ENCODE peak calls at places on chromosomes 13 and 19, in five cellular contexts. One of them, this sample, is unnamed.

GRCh38 chr19:47848871-47849473 is 10.1 kb upstream of the TPRX2 start:
- DNase-seq in CD8-positive, alpha-beta T cell: no peak
- DNase-seq in tibial artery: no peak
- DNase-seq in fibroblast of villous mesenchyme: peak; percentile 20
- DNase-seq in HFF-Myc: no peak
- DNase-seq in this sample: no peak

GRCh38 chr19:33225458-33225925 is at the start of gene SLC7A10:
- DNase-seq in CD8-positive, alpha-beta T cell: no peak
- DNase-seq in tibial artery: no peak
- DNase-seq in fibroblast of villous mesenchyme: no peak
- DNase-seq in HFF-Myc: no peak
- DNase-seq in this sample: no peak

GRCh38 chr19:45558399-45558878 is 26.2 kb downstream of the OPA3 start:
- DNase-seq in CD8-positive, alpha-beta T cell: peak; percentile 55
- DNase-seq in tibial artery: no peak
- DNase-seq in fibroblast of villous mesenchyme: peak; percentile 45
- DNase-seq in HFF-Myc: no peak
- DNase-seq in this sample: no peak

GRCh38 chr13:26946675-26947342 is 186.2 kb upstream of the GPR12 start:
- DNase-seq in CD8-positive, alpha-beta T cell: no peak
- DNase-seq in tibial artery: no peak
- DNase-seq in fibroblast of villous mesenchyme: peak; percentile 81
- DNase-seq in HFF-Myc: peak; percentile 14
- DNase-seq in this sample: no peak

GRCh38 chr13:100399455-100399854 is 189.1 kb downstream of the GGACT start:
- DNase-seq in CD8-positive, alpha-beta T cell: no peak
- DNase-seq in tibial artery: no peak
- DNase-seq in fibroblast of villous mesenchyme: no peak
- DNase-seq in HFF-Myc: no peak
- DNase-seq in this sample: no peak

GRCh38 chr13:22061806-22062391 is 391.0 kb downstream of the FGF9 start:
- DNase-seq in CD8-positive, alpha-beta T cell: peak; percentile 14
- DNase-seq in tibial artery: no peak
- DNase-seq in fibroblast of villous mesenchyme: no peak
- DNase-seq in HFF-Myc: no peak
- DNase-seq in this sample: no peak

GRCh38 chr13:61880576-61881283 is 465.1 kb upstream of the PCDH20 start:
- DNase-seq in CD8-positive, alpha-beta T cell: no peak
- DNase-seq in tibial artery: no peak
- DNase-seq in fibroblast of villous mesenchyme: no peak
- DNase-seq in HFF-Myc: no peak
- DNase-seq in this sample: no peak

GRCh38 chr13:23386533-23386932 is 47.0 kb downstream of the SACS start:
- DNase-seq in CD8-positive, alpha-beta T cell: no peak
- DNase-seq in tibial artery: no peak
- DNase-seq in fibroblast of villous mesenchyme: no peak
- DNase-seq in HFF-Myc: no peak
- DNase-seq in this sample: no peak

GRCh38 chr19:39307822-39308530 is 11.8 kb downstream of the IFNL1 start:
- DNase-seq in CD8-positive, alpha-beta T cell: no peak
- DNase-seq in tibial artery: no peak
- DNase-seq in fibroblast of villous mesenchyme: no peak
- DNase-seq in HFF-Myc: no peak
- DNase-seq in this sample: no peak

GRCh38 chr19:5336195-5336965 is 4.2 kb downstream of the PTPRS start:
- DNase-seq in CD8-positive, alpha-beta T cell: no peak
- DNase-seq in tibial artery: no peak
- DNase-seq in fibroblast of villous mesenchyme: no peak
- DNase-seq in HFF-Myc: no peak
- DNase-seq in this sample: no peak

GRCh38 chr13:98746968-98747367 is 5.5 kb downstream of the SLC15A1 start:
- DNase-seq in CD8-positive, alpha-beta T cell: no peak
- DNase-seq in tibial artery: no peak
- DNase-seq in fibroblast of villous mesenchyme: peak; percentile 29
- DNase-seq in HFF-Myc: no peak
- DNase-seq in this sample: no peak

GRCh38 chr19:13652810-13653590 is 111.3 kb upstream of the MRI1 start:
- DNase-seq in CD8-positive, alpha-beta T cell: no peak
- DNase-seq in tibial artery: no peak
- DNase-seq in fibroblast of villous mesenchyme: no peak
- DNase-seq in HFF-Myc: no peak
- DNase-seq in this sample: no peak

GRCh38 chr13:113852536-113853517 is 11.0 kb downstream of the GAS6 start:
- DNase-seq in CD8-positive, alpha-beta T cell: no peak
- DNase-seq in tibial artery: no peak
- DNase-seq in fibroblast of villous mesenchyme: no peak
- DNase-seq in HFF-Myc: no peak
- DNase-seq in this sample: peak; percentile 73

GRCh38 chr19:55344444-55344843 is 4.8 kb downstream of the KMT5C start:
- DNase-seq in CD8-positive, alpha-beta T cell: no peak
- DNase-seq in tibial artery: no peak
- DNase-seq in fibroblast of villous mesenchyme: peak; percentile 44
- DNase-seq in HFF-Myc: no peak
- DNase-seq in this sample: no peak

GRCh38 chr19:39409886-39410619 is 2.4 kb upstream of the PLEKHG2 start:
- DNase-seq in CD8-positive, alpha-beta T cell: peak; percentile 60
- DNase-seq in tibial artery: peak; percentile 84
- DNase-seq in fibroblast of villous mesenchyme: peak; percentile 82
- DNase-seq in HFF-Myc: no peak
- DNase-seq in this sample: peak; percentile 91

DNA sequence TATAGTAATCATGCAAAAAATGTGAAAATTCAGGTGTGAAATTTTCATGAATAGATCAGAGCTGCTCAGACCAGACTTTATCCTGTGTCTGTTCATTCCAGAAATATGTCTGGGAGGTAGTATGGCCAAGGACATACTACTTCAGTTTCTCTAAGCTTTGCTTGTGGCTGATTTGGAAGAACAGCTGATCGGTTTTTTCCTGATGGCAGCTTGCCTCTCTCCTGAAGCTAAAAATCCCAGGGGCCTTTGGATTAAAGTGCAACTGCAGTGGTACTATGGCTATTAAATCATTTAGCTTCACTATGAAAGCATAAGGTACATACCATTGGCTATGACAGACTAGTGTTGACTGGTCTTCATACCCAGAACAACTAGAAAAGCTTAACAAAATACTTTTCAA is 201.7 kb upstream of the MIR17HG start:
- DNase-seq in CD8-positive, alpha-beta T cell: no peak
- DNase-seq in tibial artery: no peak
- DNase-seq in fibroblast of villous mesenchyme: no peak
- DNase-seq in HFF-Myc: no peak
- DNase-seq in this sample: no peak
- TF ChIP-seq CTCF in CD8-positive, alpha-beta T cell: no peak
- TF ChIP-seq CTCF in tibial artery: no peak
- TF ChIP-seq CTCF in fibroblast of villous mesenchyme: no peak
- TF ChIP-seq CTCF in HFF-Myc: no peak
- TF ChIP-seq CTCF in this sample: no peak

GRCh38 chr19:35207391-35207871 is 21.1 kb downstream of the FAM187B start:
- DNase-seq in CD8-positive, alpha-beta T cell: no peak
- DNase-seq in tibial artery: no peak
- DNase-seq in fibroblast of villous mesenchyme: no peak
- DNase-seq in HFF-Myc: no peak
- DNase-seq in this sample: no peak
- TF ChIP-seq CTCF in CD8-positive, alpha-beta T cell: no peak
- TF ChIP-seq CTCF in tibial artery: no peak
- TF ChIP-seq CTCF in fibroblast of villous mesenchyme: no peak
- TF ChIP-seq CTCF in HFF-Myc: no peak
- TF ChIP-seq CTCF in this sample: no peak

GRCh38 chr19:10855879-10856522 is 7.8 kb downstream of the C19orf38 start:
- DNase-seq in CD8-positive, alpha-beta T cell: no peak
- DNase-seq in tibial artery: no peak
- DNase-seq in fibroblast of villous mesenchyme: no peak
- DNase-seq in HFF-Myc: no peak
- DNase-seq in this sample: no peak
- TF ChIP-seq CTCF in CD8-positive, alpha-beta T cell: peak; percentile 43
- TF ChIP-seq CTCF in tibial artery: no peak
- TF ChIP-seq CTCF in fibroblast of villous mesenchyme: peak; percentile 58
- TF ChIP-seq CTCF in HFF-Myc: peak; percentile 62
- TF ChIP-seq CTCF in this sample: peak; percentile 53

GRCh38 chr13:75366380-75367280 is 115.3 kb downstream of the TBC1D4 start:
- DNase-seq in CD8-positive, alpha-beta T cell: no peak
- DNase-seq in tibial artery: no peak
- DNase-seq in fibroblast of villous mesenchyme: no peak
- DNase-seq in HFF-Myc: no peak
- DNase-seq in this sample: no peak
- TF ChIP-seq CTCF in CD8-positive, alpha-beta T cell: no peak
- TF ChIP-seq CTCF in tibial artery: no peak
- TF ChIP-seq CTCF in fibroblast of villous mesenchyme: no peak
- TF ChIP-seq CTCF in HFF-Myc: no peak
- TF ChIP-seq CTCF in this sample: no peak

DNA sequence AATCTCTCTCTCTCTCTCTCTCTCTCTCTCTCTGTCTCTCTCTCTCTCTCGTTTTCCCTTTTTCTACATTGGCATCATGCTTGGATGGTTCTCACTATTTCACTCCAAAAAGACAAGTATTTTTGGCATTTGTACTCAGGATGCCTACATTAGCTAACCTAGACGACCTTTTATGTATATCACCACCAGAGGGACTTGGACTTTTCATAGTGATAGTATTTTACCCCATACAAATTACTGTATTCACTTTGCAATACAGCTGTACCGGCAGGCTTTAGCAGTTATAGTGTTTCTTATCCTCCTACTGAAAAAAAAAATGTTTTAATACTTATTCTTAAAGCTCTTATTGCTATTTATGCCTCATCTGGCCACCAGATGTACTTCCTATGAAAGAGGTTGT is 687.2 kb upstream of the KLHL1 start:
- DNase-seq in CD8-positive, alpha-beta T cell: no peak
- DNase-seq in tibial artery: no peak
- DNase-seq in fibroblast of villous mesenchyme: peak; percentile 1
- DNase-seq in HFF-Myc: no peak
- DNase-seq in this sample: no peak
- TF ChIP-seq CTCF in CD8-positive, alpha-beta T cell: no peak
- TF ChIP-seq CTCF in tibial artery: no peak
- TF ChIP-seq CTCF in fibroblast of villous mesenchyme: no peak
- TF ChIP-seq CTCF in HFF-Myc: no peak
- TF ChIP-seq CTCF in this sample: no peak

DNA sequence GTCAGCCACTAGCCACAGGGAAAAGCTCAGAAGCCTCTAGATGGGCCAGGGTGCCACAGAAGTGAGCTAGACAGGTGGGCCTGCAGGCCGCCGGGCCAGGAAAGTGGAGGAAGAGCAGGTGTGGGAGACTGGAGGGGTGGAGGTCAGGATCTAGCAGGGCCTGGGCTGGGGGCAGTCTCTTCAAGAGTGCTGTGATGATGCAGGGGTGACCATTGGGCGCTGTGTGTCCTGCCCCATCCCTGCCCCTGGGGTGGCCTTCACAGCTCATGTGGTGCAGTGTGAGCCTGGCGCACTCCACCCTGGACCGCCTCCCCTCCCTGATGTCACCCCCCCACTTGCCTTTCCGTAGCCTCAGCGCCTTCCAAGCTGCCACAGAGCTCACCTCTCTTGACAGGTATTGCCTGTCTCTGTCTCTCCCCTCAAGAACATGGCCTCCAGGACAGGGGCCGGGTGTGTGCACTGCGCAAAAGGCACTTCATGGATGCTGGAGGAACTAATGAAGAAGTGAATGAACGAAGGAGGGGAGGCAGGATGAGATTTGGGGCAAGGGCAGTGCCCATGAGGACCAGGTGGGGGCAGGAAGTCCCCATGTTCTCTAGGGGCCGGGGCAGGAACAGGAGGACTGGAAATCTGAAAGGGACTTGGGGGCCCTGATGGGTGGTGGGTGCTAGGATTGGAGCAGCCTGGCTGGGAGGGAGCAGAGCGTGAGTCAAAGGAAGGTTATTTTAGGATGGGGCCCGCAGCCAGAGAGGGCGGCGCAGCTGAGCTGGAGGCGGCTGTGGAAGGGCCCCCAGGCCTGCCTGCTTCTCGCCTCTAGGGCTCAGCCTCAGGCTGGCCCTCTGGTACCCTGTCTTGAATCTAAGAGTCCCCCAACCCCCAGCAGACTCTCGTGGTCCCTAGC is 6.6 kb downstream of the SSBP4 start:
- DNase-seq in CD8-positive, alpha-beta T cell: no peak
- DNase-seq in tibial artery: peak; percentile 70
- DNase-seq in fibroblast of villous mesenchyme: peak; percentile 59
- DNase-seq in HFF-Myc: no peak
- DNase-seq in this sample: no peak
- TF ChIP-seq CTCF in CD8-positive, alpha-beta T cell: no peak
- TF ChIP-seq CTCF in tibial artery: peak; percentile 19
- TF ChIP-seq CTCF in fibroblast of villous mesenchyme: no peak
- TF ChIP-seq CTCF in HFF-Myc: no peak
- TF ChIP-seq CTCF in this sample: no peak

DNA sequence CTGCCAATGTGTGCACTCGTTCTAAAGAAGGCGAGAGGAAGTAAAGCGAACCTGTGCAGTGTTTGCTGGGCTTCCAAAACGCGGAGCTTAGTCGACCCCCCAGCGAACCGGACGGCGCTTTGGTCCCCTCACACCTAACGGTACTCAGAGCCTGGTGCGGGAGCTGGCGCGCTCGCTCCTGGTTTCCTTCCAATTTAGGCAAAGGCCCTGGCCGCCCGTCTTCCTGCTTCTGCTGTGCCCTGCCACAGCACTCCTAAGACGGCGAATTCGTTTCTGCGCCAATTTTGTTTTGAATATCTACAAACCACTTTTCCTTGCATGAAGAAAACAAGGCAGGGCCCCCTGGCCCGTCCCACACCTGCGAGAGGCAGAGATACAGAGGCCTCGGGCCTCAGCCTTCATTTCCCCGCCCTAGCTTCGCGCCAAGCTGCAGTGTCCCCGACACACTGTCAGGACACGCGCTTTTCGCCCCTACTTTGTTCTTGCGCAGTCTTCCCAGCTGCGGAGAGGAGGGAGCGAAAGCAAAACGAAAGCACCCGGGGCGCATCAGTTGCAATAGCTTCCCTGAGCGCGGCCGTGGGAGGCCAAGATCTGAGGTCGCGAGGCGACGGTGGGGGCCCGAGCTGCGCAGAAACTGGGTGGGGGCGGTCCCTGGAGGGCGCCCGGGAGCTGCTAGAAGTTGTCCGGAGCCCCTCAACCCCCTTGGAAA is 111.9 kb downstream of the KCNRG start:
- DNase-seq in CD8-positive, alpha-beta T cell: no peak
- DNase-seq in tibial artery: peak; percentile 64
- DNase-seq in fibroblast of villous mesenchyme: peak; percentile 79
- DNase-seq in HFF-Myc: no peak
- DNase-seq in this sample: no peak
- TF ChIP-seq CTCF in CD8-positive, alpha-beta T cell: no peak
- TF ChIP-seq CTCF in tibial artery: no peak
- TF ChIP-seq CTCF in fibroblast of villous mesenchyme: no peak
- TF ChIP-seq CTCF in HFF-Myc: no peak
- TF ChIP-seq CTCF in this sample: no peak

This sample was measured in osteocyte.